ENCODE peak calls at places on chromosomes 1 and 21, in five cellular contexts. One of them, this sample, is unnamed.

GRCh38 chr1:41658444-41659158 is 174.1 kb upstream of the EDN2 start:
- DNase-seq in astrocyte of the spinal cord: no peak
- DNase-seq in endothelial cell: no peak
- DNase-seq in GM12892: no peak
- DNase-seq in Calu3: no peak
- DNase-seq in this sample: peak

GRCh38 chr1:207049974-207050391 is 1.0 kb downstream of the YOD1 start:
- DNase-seq in GM12892: no peak
- DNase-seq in Calu3: peak
- DNase-seq in endothelial cell: no peak
- DNase-seq in astrocyte of the spinal cord: peak
- DNase-seq in this sample: peak

GRCh38 chr1:169886931-169887330 is 6.8 kb downstream of the SCYL3 start:
- DNase-seq in GM12892: no peak
- DNase-seq in Calu3: no peak
- DNase-seq in astrocyte of the spinal cord: no peak
- DNase-seq in endothelial cell: no peak
- DNase-seq in this sample: no peak

GRCh38 chr1:113976609-113977278 is 2.5 kb upstream of the OLFML3 start:
- DNase-seq in endothelial cell: no peak
- DNase-seq in Calu3: no peak
- DNase-seq in astrocyte of the spinal cord: peak
- DNase-seq in GM12892: no peak
- DNase-seq in this sample: peak

GRCh38 chr1:16979475-16980327 is 719 bp downstream of the MFAP2 start:
- DNase-seq in endothelial cell: peak
- DNase-seq in Calu3: no peak
- DNase-seq in GM12892: no peak
- DNase-seq in astrocyte of the spinal cord: peak
- DNase-seq in this sample: no peak

GRCh38 chr1:247535402-247535801 is 838 bp downstream of the OR2C3 start:
- DNase-seq in astrocyte of the spinal cord: no peak
- DNase-seq in GM12892: no peak
- DNase-seq in endothelial cell: no peak
- DNase-seq in Calu3: no peak
- DNase-seq in this sample: no peak

GRCh38 chr1:114208659-114209215 is 55.1 kb upstream of the SYT6 start:
- DNase-seq in endothelial cell: no peak
- DNase-seq in astrocyte of the spinal cord: no peak
- DNase-seq in Calu3: no peak
- DNase-seq in GM12892: no peak
- DNase-seq in this sample: no peak

GRCh38 chr21:41665766-41666595 is 100.9 kb downstream of the RIPK4 start:
- DNase-seq in astrocyte of the spinal cord: no peak
- DNase-seq in GM12892: no peak
- DNase-seq in Calu3: no peak
- DNase-seq in endothelial cell: no peak
- DNase-seq in this sample: no peak

GRCh38 chr1:112110031-112110430 is 120.6 kb upstream of the KCND3 start:
- DNase-seq in Calu3: no peak
- DNase-seq in astrocyte of the spinal cord: no peak
- DNase-seq in GM12892: no peak
- DNase-seq in endothelial cell: no peak
- DNase-seq in this sample: no peak

GRCh38 chr1:114342376-114342775 is 168.6 kb downstream of the TRIM33 start:
- DNase-seq in Calu3: no peak
- DNase-seq in astrocyte of the spinal cord: no peak
- DNase-seq in endothelial cell: no peak
- DNase-seq in GM12892: no peak
- DNase-seq in this sample: no peak

GRCh38 chr1:203440780-203441179 is 34.8 kb upstream of the PRELP start:
- DNase-seq in astrocyte of the spinal cord: peak
- DNase-seq in GM12892: no peak
- DNase-seq in Calu3: peak
- DNase-seq in endothelial cell: no peak
- DNase-seq in this sample: peak

GRCh38 chr1:41751804-41752513 is 166.8 kb downstream of the HIVEP3 start:
- DNase-seq in GM12892: peak
- DNase-seq in endothelial cell: no peak
- DNase-seq in Calu3: no peak
- DNase-seq in astrocyte of the spinal cord: peak
- DNase-seq in this sample: no peak

GRCh38 chr1:30536530-30536929 is 186.9 kb downstream of the MATN1 start:
- DNase-seq in Calu3: no peak
- DNase-seq in astrocyte of the spinal cord: no peak
- DNase-seq in GM12892: no peak
- DNase-seq in endothelial cell: no peak
- DNase-seq in this sample: no peak

GRCh38 chr1:198462365-198463025 is 78.0 kb downstream of the ATP6V1G3 start:
- DNase-seq in GM12892: no peak
- DNase-seq in astrocyte of the spinal cord: peak
- DNase-seq in endothelial cell: no peak
- DNase-seq in Calu3: no peak
- DNase-seq in this sample: no peak

GRCh38 chr21:45154511-45155508 is 80.4 kb downstream of the ADARB1 start:
- DNase-seq in GM12892: no peak
- DNase-seq in Calu3: no peak
- DNase-seq in astrocyte of the spinal cord: peak
- DNase-seq in endothelial cell: no peak
- DNase-seq in this sample: no peak

GRCh38 chr1:115925511-115925910 is 50.8 kb upstream of the SLC22A15 start:
- DNase-seq in endothelial cell: no peak
- DNase-seq in Calu3: no peak
- DNase-seq in astrocyte of the spinal cord: no peak
- DNase-seq in GM12892: no peak
- DNase-seq in this sample: no peak

GRCh38 chr1:31954607-31955283 is 16.6 kb upstream of the PTP4A2 start:
- DNase-seq in Calu3: peak
- DNase-seq in endothelial cell: no peak
- DNase-seq in GM12892: no peak
- DNase-seq in astrocyte of the spinal cord: peak
- DNase-seq in this sample: no peak

GRCh38 chr1:23555225-23555801 is 4.0 kb downstream of the ID3 start:
- DNase-seq in Calu3: no peak
- DNase-seq in GM12892: no peak
- DNase-seq in astrocyte of the spinal cord: peak
- DNase-seq in endothelial cell: no peak
- DNase-seq in this sample: no peak

GRCh38 chr21:34965200-34966174 is 83.6 kb downstream of the RUNX1 start:
- DNase-seq in Calu3: no peak
- DNase-seq in GM12892: no peak
- DNase-seq in endothelial cell: no peak
- DNase-seq in astrocyte of the spinal cord: peak
- DNase-seq in this sample: no peak

GRCh38 chr1:150873521-150873920 is 2.9 kb downstream of the ARNT start:
- DNase-seq in endothelial cell: no peak
- DNase-seq in Calu3: no peak
- DNase-seq in astrocyte of the spinal cord: no peak
- DNase-seq in GM12892: no peak
- DNase-seq in this sample: no peak

GRCh38 chr1:3359346-3360157 is 94.9 kb upstream of the ARHGEF16 start:
- DNase-seq in endothelial cell: no peak
- DNase-seq in astrocyte of the spinal cord: no peak
- DNase-seq in GM12892: no peak
- DNase-seq in Calu3: no peak
- DNase-seq in this sample: no peak

GRCh38 chr1:29883360-29883759 is 647.0 kb downstream of the PTPRU start:
- DNase-seq in GM12892: no peak
- DNase-seq in astrocyte of the spinal cord: no peak
- DNase-seq in endothelial cell: no peak
- DNase-seq in Calu3: no peak
- DNase-seq in this sample: no peak

GRCh38 chr1:186532481-186532880 is 71.6 kb upstream of the PDC start:
- DNase-seq in endothelial cell: no peak
- DNase-seq in astrocyte of the spinal cord: no peak
- DNase-seq in GM12892: no peak
- DNase-seq in Calu3: no peak
- DNase-seq in this sample: no peak

GRCh38 chr1:205600085-205600484 is 31.7 kb downstream of the ELK4 start:
- DNase-seq in Calu3: no peak
- DNase-seq in astrocyte of the spinal cord: peak
- DNase-seq in GM12892: no peak
- DNase-seq in endothelial cell: no peak
- DNase-seq in this sample: no peak

GRCh38 chr1:12414444-12415238 is 184.8 kb downstream of the VPS13D start:
- DNase-seq in astrocyte of the spinal cord: no peak
- DNase-seq in Calu3: no peak
- DNase-seq in GM12892: no peak
- DNase-seq in endothelial cell: no peak
- DNase-seq in this sample: no peak

GRCh38 chr1:216420746-216421145 is 2.5 kb downstream of the USH2A start:
- DNase-seq in Calu3: no peak
- DNase-seq in GM12892: no peak
- DNase-seq in endothelial cell: no peak
- DNase-seq in astrocyte of the spinal cord: no peak
- DNase-seq in this sample: no peak

GRCh38 chr1:8133190-8133589 is 107.1 kb upstream of the ERRFI1 start:
- DNase-seq in GM12892: no peak
- DNase-seq in astrocyte of the spinal cord: no peak
- DNase-seq in Calu3: no peak
- DNase-seq in endothelial cell: no peak
- DNase-seq in this sample: no peak

GRCh38 chr1:55472115-55472514 is 257.0 kb upstream of the USP24 start:
- DNase-seq in Calu3: no peak
- DNase-seq in endothelial cell: no peak
- DNase-seq in GM12892: no peak
- DNase-seq in astrocyte of the spinal cord: no peak
- DNase-seq in this sample: no peak

GRCh38 chr1:214219916-214220315 is 61.0 kb upstream of the SMYD2 start:
- DNase-seq in GM12892: no peak
- DNase-seq in astrocyte of the spinal cord: no peak
- DNase-seq in endothelial cell: no peak
- DNase-seq in Calu3: no peak
- DNase-seq in this sample: no peak

GRCh38 chr1:41486053-41486891 is 1.8 kb upstream of the EDN2 start:
- DNase-seq in astrocyte of the spinal cord: peak
- DNase-seq in endothelial cell: no peak
- DNase-seq in Calu3: no peak
- DNase-seq in GM12892: no peak
- DNase-seq in this sample: no peak

GRCh38 chr21:37060296-37060695 is 12.6 kb downstream of the PIGP start:
- DNase-seq in Calu3: peak
- DNase-seq in GM12892: no peak
- DNase-seq in endothelial cell: no peak
- DNase-seq in astrocyte of the spinal cord: peak
- DNase-seq in this sample: peak

GRCh38 chr1:212858461-212859265 is 588 bp downstream of the FLVCR1 start:
- DNase-seq in endothelial cell: no peak
- DNase-seq in GM12892: peak
- DNase-seq in astrocyte of the spinal cord: peak
- DNase-seq in Calu3: peak
- DNase-seq in this sample: peak

GRCh38 chr1:51963592-51964308 is 26.8 kb downstream of the RAB3B start:
- DNase-seq in endothelial cell: no peak
- DNase-seq in Calu3: no peak
- DNase-seq in astrocyte of the spinal cord: no peak
- DNase-seq in GM12892: no peak
- DNase-seq in this sample: no peak

GRCh38 chr1:210698661-210699060 is 370.0 kb downstream of the HHAT start:
- DNase-seq in endothelial cell: no peak
- DNase-seq in astrocyte of the spinal cord: no peak
- DNase-seq in GM12892: no peak
- DNase-seq in Calu3: no peak
- DNase-seq in this sample: no peak

GRCh38 chr1:79531790-79532189 is 525.3 kb upstream of the ADGRL4 start:
- DNase-seq in Calu3: no peak
- DNase-seq in GM12892: no peak
- DNase-seq in astrocyte of the spinal cord: no peak
- DNase-seq in endothelial cell: no peak
- DNase-seq in this sample: no peak

GRCh38 chr1:31701137-31701736 is 2.6 kb downstream of the COL16A1 start:
- DNase-seq in Calu3: peak
- DNase-seq in GM12892: no peak
- DNase-seq in astrocyte of the spinal cord: peak
- DNase-seq in endothelial cell: no peak
- DNase-seq in this sample: no peak

GRCh38 chr1:225977937-225978748 is 21.0 kb downstream of the SDE2 start:
- DNase-seq in Calu3: no peak
- DNase-seq in GM12892: no peak
- DNase-seq in astrocyte of the spinal cord: no peak
- DNase-seq in endothelial cell: no peak
- DNase-seq in this sample: no peak